ENCODE peak calls at places on chromosomes 7 and 10, in five cellular contexts. One of them, this sample, is unnamed.

GRCh38 chr7:26213821-26214515 is 12.4 kb downstream of the CBX3 start:
- DNase-seq in heart right ventricle: no peak
- DNase-seq in sigmoid colon: no peak
- DNase-seq in nephron progenitor cell: no peak
- DNase-seq in H1: no peak
- DNase-seq in this sample: no peak

GRCh38 chr7:21947056-21947455 is 1.4 kb upstream of the CDCA7L start:
- DNase-seq in heart right ventricle: no peak
- DNase-seq in sigmoid colon: no peak
- DNase-seq in nephron progenitor cell: no peak
- DNase-seq in H1: no peak
- DNase-seq in this sample: no peak

GRCh38 chr10:101241840-101242707 is 12.8 kb upstream of the LBX1 start:
- DNase-seq in heart right ventricle: no peak
- DNase-seq in sigmoid colon: no peak
- DNase-seq in nephron progenitor cell: no peak
- DNase-seq in H1: no peak
- DNase-seq in this sample: no peak

GRCh38 chr10:119337796-119338432 is 130.5 kb downstream of the GRK5 start:
- DNase-seq in heart right ventricle: no peak
- DNase-seq in sigmoid colon: no peak
- DNase-seq in nephron progenitor cell: no peak
- DNase-seq in H1: no peak
- DNase-seq in this sample: no peak

GRCh38 chr10:91046891-91047290 is 126.0 kb upstream of the ANKRD1 start:
- DNase-seq in heart right ventricle: no peak
- DNase-seq in sigmoid colon: peak; percentile 65
- DNase-seq in nephron progenitor cell: no peak
- DNase-seq in H1: no peak
- DNase-seq in this sample: no peak

GRCh38 chr7:136023134-136023869 is 46.1 kb upstream of the MTPN start:
- DNase-seq in heart right ventricle: no peak
- DNase-seq in sigmoid colon: no peak
- DNase-seq in nephron progenitor cell: no peak
- DNase-seq in H1: no peak
- DNase-seq in this sample: no peak

GRCh38 chr7:3673524-3673923 is 372.5 kb downstream of the SDK1 start:
- DNase-seq in heart right ventricle: peak; percentile 14
- DNase-seq in sigmoid colon: no peak
- DNase-seq in nephron progenitor cell: peak; percentile 42
- DNase-seq in H1: peak; percentile 25
- DNase-seq in this sample: no peak

GRCh38 chr7:261341-262250 is 28.4 kb upstream of the FOXL3 start:
- DNase-seq in heart right ventricle: no peak
- DNase-seq in sigmoid colon: no peak
- DNase-seq in nephron progenitor cell: no peak
- DNase-seq in H1: no peak
- DNase-seq in this sample: no peak

GRCh38 chr10:60611291-60611747 is 167.0 kb upstream of the CDK1 start:
- DNase-seq in heart right ventricle: no peak
- DNase-seq in sigmoid colon: no peak
- DNase-seq in nephron progenitor cell: peak; percentile 2
- DNase-seq in H1: no peak
- DNase-seq in this sample: no peak

GRCh38 chr10:102384606-102385429 is 10.7 kb upstream of the NFKB2 start:
- DNase-seq in heart right ventricle: no peak
- DNase-seq in sigmoid colon: no peak
- DNase-seq in nephron progenitor cell: no peak
- DNase-seq in H1: no peak
- DNase-seq in this sample: no peak

GRCh38 chr10:97412891-97413304 is 11.8 kb upstream of the RRP12 start:
- DNase-seq in heart right ventricle: no peak
- DNase-seq in sigmoid colon: no peak
- DNase-seq in nephron progenitor cell: no peak
- DNase-seq in H1: no peak
- DNase-seq in this sample: no peak

GRCh38 chr10:127612-128432 is 7.4 kb upstream of the ZMYND11 start:
- DNase-seq in heart right ventricle: no peak
- DNase-seq in sigmoid colon: no peak
- DNase-seq in nephron progenitor cell: no peak
- DNase-seq in H1: no peak
- DNase-seq in this sample: no peak

GRCh38 chr7:73526892-73527821 is 5.1 kb upstream of the BAZ1B start:
- DNase-seq in heart right ventricle: no peak
- DNase-seq in sigmoid colon: no peak
- DNase-seq in nephron progenitor cell: no peak
- DNase-seq in H1: no peak
- DNase-seq in this sample: no peak

GRCh38 chr10:48612241-48612943 is 7.5 kb upstream of the ARHGAP22 start:
- DNase-seq in heart right ventricle: no peak
- DNase-seq in sigmoid colon: no peak
- DNase-seq in nephron progenitor cell: no peak
- DNase-seq in H1: no peak
- DNase-seq in this sample: no peak

GRCh38 chr10:78255214-78255613 is 221.6 kb downstream of the RPS24 start:
- DNase-seq in heart right ventricle: no peak
- DNase-seq in sigmoid colon: no peak
- DNase-seq in nephron progenitor cell: no peak
- DNase-seq in H1: no peak
- DNase-seq in this sample: no peak

GRCh38 chr7:23544913-23545354 is 13.2 kb upstream of the TRA2A start:
- DNase-seq in heart right ventricle: no peak
- DNase-seq in sigmoid colon: no peak
- DNase-seq in nephron progenitor cell: no peak
- DNase-seq in H1: no peak
- DNase-seq in this sample: no peak

GRCh38 chr10:110350812-110351211 is 46.1 kb upstream of the SMNDC1 start:
- DNase-seq in heart right ventricle: no peak
- DNase-seq in sigmoid colon: no peak
- DNase-seq in nephron progenitor cell: no peak
- DNase-seq in H1: no peak
- DNase-seq in this sample: no peak

GRCh38 chr10:16944081-16944922 is 127.1 kb upstream of the RSU1 start:
- DNase-seq in heart right ventricle: no peak
- DNase-seq in sigmoid colon: no peak
- DNase-seq in nephron progenitor cell: no peak
- DNase-seq in H1: no peak
- DNase-seq in this sample: no peak

GRCh38 chr10:6769704-6770417 is 189.8 kb upstream of the PRKCQ start:
- DNase-seq in heart right ventricle: no peak
- DNase-seq in sigmoid colon: no peak
- DNase-seq in nephron progenitor cell: no peak
- DNase-seq in H1: no peak
- DNase-seq in this sample: no peak

GRCh38 chr7:2071133-2071832 is 161.5 kb downstream of the MAD1L1 start:
- DNase-seq in heart right ventricle: no peak
- DNase-seq in sigmoid colon: no peak
- DNase-seq in nephron progenitor cell: no peak
- DNase-seq in H1: no peak
- DNase-seq in this sample: no peak

GRCh38 chr7:52211930-52212329 is 823.5 kb upstream of the POM121L12 start:
- DNase-seq in heart right ventricle: no peak
- DNase-seq in sigmoid colon: no peak
- DNase-seq in nephron progenitor cell: no peak
- DNase-seq in H1: no peak
- DNase-seq in this sample: no peak

GRCh38 chr10:34348917-34349509 is 466.1 kb downstream of the PARD3 start:
- DNase-seq in heart right ventricle: no peak
- DNase-seq in sigmoid colon: no peak
- DNase-seq in nephron progenitor cell: no peak
- DNase-seq in H1: no peak
- DNase-seq in this sample: no peak

GRCh38 chr7:33062023-33062781 is at the start of gene NT5C3A:
- DNase-seq in heart right ventricle: peak; percentile 50
- DNase-seq in sigmoid colon: peak; percentile 72
- DNase-seq in nephron progenitor cell: no peak
- DNase-seq in H1: no peak
- DNase-seq in this sample: peak; percentile 72

GRCh38 chr10:119669331-119669730 is 18.2 kb downstream of the BAG3 start:
- DNase-seq in heart right ventricle: no peak
- DNase-seq in sigmoid colon: no peak
- DNase-seq in nephron progenitor cell: no peak
- DNase-seq in H1: no peak
- DNase-seq in this sample: no peak

GRCh38 chr7:149440222-149440621 is 20.6 kb downstream of the ZNF777 start:
- DNase-seq in heart right ventricle: no peak
- DNase-seq in sigmoid colon: no peak
- DNase-seq in nephron progenitor cell: no peak
- DNase-seq in H1: no peak
- DNase-seq in this sample: no peak

GRCh38 chr7:109782806-109783205 is 1213.1 kb downstream of the DNAJB9 start:
- DNase-seq in heart right ventricle: no peak
- DNase-seq in sigmoid colon: no peak
- DNase-seq in nephron progenitor cell: no peak
- DNase-seq in H1: no peak
- DNase-seq in this sample: no peak

GRCh38 chr7:157366722-157367121 is 29.9 kb downstream of the DNAJB6 start:
- DNase-seq in heart right ventricle: no peak
- DNase-seq in sigmoid colon: no peak
- DNase-seq in nephron progenitor cell: no peak
- DNase-seq in H1: no peak
- DNase-seq in this sample: no peak

GRCh38 chr10:62414359-62414758 is 40.2 kb downstream of the ZNF365 start:
- DNase-seq in heart right ventricle: no peak
- DNase-seq in sigmoid colon: no peak
- DNase-seq in nephron progenitor cell: no peak
- DNase-seq in H1: no peak
- DNase-seq in this sample: no peak
- TF ChIP-seq CTCF in heart right ventricle: no peak
- TF ChIP-seq CTCF in sigmoid colon: no peak
- TF ChIP-seq CTCF in nephron progenitor cell: no peak
- TF ChIP-seq CTCF in H1: no peak
- TF ChIP-seq CTCF in this sample: no peak

GRCh38 chr10:30389543-30389942 is 40.5 kb upstream of the MTPAP start:
- DNase-seq in heart right ventricle: no peak
- DNase-seq in sigmoid colon: no peak
- DNase-seq in nephron progenitor cell: no peak
- DNase-seq in H1: no peak
- DNase-seq in this sample: no peak
- TF ChIP-seq CTCF in heart right ventricle: no peak
- TF ChIP-seq CTCF in sigmoid colon: no peak
- TF ChIP-seq CTCF in nephron progenitor cell: no peak
- TF ChIP-seq CTCF in H1: no peak
- TF ChIP-seq CTCF in this sample: no peak

GRCh38 chr7:123633553-123633952 is 22.1 kb upstream of the LMOD2 start:
- DNase-seq in heart right ventricle: no peak
- DNase-seq in sigmoid colon: no peak
- DNase-seq in nephron progenitor cell: no peak
- DNase-seq in H1: no peak
- DNase-seq in this sample: no peak
- TF ChIP-seq CTCF in heart right ventricle: no peak
- TF ChIP-seq CTCF in sigmoid colon: no peak
- TF ChIP-seq CTCF in nephron progenitor cell: no peak
- TF ChIP-seq CTCF in H1: no peak
- TF ChIP-seq CTCF in this sample: no peak

DNA sequence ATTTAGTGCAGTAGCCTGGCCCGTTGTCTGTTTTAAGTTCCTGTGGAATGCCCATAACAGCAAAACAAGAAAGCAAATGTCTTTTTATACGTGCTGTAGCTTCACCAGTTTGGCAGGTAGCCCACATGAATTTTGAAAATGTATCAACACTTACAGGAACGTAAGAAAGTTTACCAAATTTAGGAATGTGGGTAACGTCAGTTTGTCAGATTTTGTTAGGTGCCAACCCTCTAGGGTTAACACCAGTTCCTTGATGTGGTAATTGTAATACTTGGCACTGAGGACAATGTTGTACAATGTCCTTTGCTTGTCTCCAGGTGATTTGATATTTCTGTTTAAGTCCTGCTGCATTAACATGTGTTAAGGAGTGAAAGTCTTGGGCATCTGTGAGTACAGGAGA is 3.1 kb upstream of the GIMAP4 start:
- DNase-seq in heart right ventricle: no peak
- DNase-seq in sigmoid colon: no peak
- DNase-seq in nephron progenitor cell: no peak
- DNase-seq in H1: no peak
- DNase-seq in this sample: no peak
- TF ChIP-seq CTCF in heart right ventricle: no peak
- TF ChIP-seq CTCF in sigmoid colon: no peak
- TF ChIP-seq CTCF in nephron progenitor cell: no peak
- TF ChIP-seq CTCF in H1: no peak
- TF ChIP-seq CTCF in this sample: no peak

GRCh38 chr10:121188005-121188404 is 336.8 kb downstream of the WDR11 start:
- DNase-seq in heart right ventricle: no peak
- DNase-seq in sigmoid colon: no peak
- DNase-seq in nephron progenitor cell: peak; percentile 22
- DNase-seq in H1: no peak
- DNase-seq in this sample: no peak
- TF ChIP-seq CTCF in heart right ventricle: no peak
- TF ChIP-seq CTCF in sigmoid colon: no peak
- TF ChIP-seq CTCF in nephron progenitor cell: no peak
- TF ChIP-seq CTCF in H1: no peak
- TF ChIP-seq CTCF in this sample: no peak

DNA sequence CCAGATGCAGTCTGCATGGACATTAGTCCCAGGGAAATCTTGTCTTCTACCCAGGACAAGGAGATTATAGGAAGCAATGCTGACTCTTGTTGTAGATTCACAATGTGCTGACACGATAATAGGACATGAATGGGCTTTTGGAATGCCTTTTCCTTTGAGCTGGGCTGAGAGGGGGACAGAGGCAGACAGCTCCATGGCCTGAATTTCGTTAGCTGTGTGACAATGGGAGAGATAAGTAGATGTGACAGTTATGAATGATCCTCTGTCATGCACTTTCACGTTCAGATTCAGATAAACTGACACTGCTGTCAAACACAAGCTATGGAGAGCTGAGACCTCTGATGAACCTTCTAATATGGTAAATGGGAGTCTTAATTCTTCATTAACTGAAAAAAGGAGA is 669.1 kb downstream of the AUTS2 start:
- DNase-seq in heart right ventricle: no peak
- DNase-seq in sigmoid colon: no peak
- DNase-seq in nephron progenitor cell: no peak
- DNase-seq in H1: no peak
- DNase-seq in this sample: no peak
- TF ChIP-seq CTCF in heart right ventricle: no peak
- TF ChIP-seq CTCF in sigmoid colon: no peak
- TF ChIP-seq CTCF in nephron progenitor cell: no peak
- TF ChIP-seq CTCF in H1: no peak
- TF ChIP-seq CTCF in this sample: no peak

DNA sequence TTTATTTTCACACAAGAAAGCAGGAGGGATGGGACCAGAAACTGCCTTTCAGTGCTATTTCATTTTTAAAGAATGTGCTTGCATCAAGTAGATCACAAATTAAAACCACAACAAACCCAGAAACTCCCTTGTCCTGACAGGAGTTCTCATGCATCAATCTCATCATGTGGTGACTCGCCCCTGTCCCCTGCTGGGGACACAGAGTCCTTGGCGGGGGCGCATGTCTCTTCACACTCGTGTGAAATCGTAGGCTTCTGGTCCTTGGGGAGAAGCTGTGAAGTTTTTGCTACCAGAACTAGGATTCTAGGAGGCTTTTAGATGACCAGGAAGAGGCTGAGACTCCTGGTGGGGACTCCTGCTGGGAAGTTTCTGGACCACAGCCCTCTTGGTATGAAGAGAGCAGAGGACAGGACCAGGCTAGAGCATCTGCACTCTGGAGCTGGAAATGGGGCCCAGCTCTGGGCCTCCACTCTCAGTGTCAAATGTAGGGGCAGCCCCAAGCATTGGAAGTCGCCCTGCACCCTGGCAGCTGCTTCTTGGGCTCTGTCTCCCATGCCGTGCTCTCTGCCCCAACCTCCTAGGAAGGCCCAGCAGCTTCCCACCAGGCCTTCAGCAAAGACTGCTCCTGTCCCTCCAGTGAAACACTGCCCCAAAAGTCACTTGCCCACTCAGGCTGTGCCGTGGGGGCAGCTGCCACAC is 9.8 kb upstream of the OPN4 start:
- DNase-seq in heart right ventricle: no peak
- DNase-seq in sigmoid colon: no peak
- DNase-seq in nephron progenitor cell: no peak
- DNase-seq in H1: no peak
- DNase-seq in this sample: no peak
- TF ChIP-seq CTCF in heart right ventricle: peak; percentile 25
- TF ChIP-seq CTCF in sigmoid colon: no peak
- TF ChIP-seq CTCF in nephron progenitor cell: no peak
- TF ChIP-seq CTCF in H1: peak; percentile 54
- TF ChIP-seq CTCF in this sample: no peak